ENCODE peak calls at places on chromosomes 7 and 10, in five cellular contexts. One of them, this sample, is unnamed.
A peak's percentile ranks its signal among the peaks of the same experiment; 100 is the strongest.

GRCh38 chr7:110522751-110523200 is 568.2 kb upstream of the LRRN3 start:
- DNase-seq in caudate nucleus: no peak
- DNase-seq in occipital lobe: no peak
- DNase-seq in KBM-7: no peak
- DNase-seq in stimulated activated CD8-positive, alpha-beta memory T cell treated with anti-CD3 and anti-CD28 coated beads, Interleukin-12 subunit alpha, Interleukin-12 subunit beta, amount 100 ng/mL, for 1 hour: no peak
- DNase-seq in this sample: peak; percentile 93

GRCh38 chr7:50312589-50313162 is 8.2 kb downstream of the IKZF1 start:
- DNase-seq in caudate nucleus: no peak
- DNase-seq in occipital lobe: no peak
- DNase-seq in KBM-7: peak; percentile 63
- DNase-seq in stimulated activated CD8-positive, alpha-beta memory T cell treated with anti-CD3 and anti-CD28 coated beads, Interleukin-12 subunit alpha, Interleukin-12 subunit beta, amount 100 ng/mL, for 1 hour: no peak
- DNase-seq in this sample: no peak

GRCh38 chr7:106110885-106111670 is 1.0 kb downstream of the SYPL1 start:
- DNase-seq in caudate nucleus: no peak
- DNase-seq in occipital lobe: no peak
- DNase-seq in KBM-7: no peak
- DNase-seq in stimulated activated CD8-positive, alpha-beta memory T cell treated with anti-CD3 and anti-CD28 coated beads, Interleukin-12 subunit alpha, Interleukin-12 subunit beta, amount 100 ng/mL, for 1 hour: no peak
- DNase-seq in this sample: peak; percentile 47

GRCh38 chr7:78039791-78040776 is 241.5 kb downstream of the PHTF2 start:
- DNase-seq in caudate nucleus: peak; percentile 65
- DNase-seq in occipital lobe: no peak
- DNase-seq in KBM-7: peak; percentile 74
- DNase-seq in stimulated activated CD8-positive, alpha-beta memory T cell treated with anti-CD3 and anti-CD28 coated beads, Interleukin-12 subunit alpha, Interleukin-12 subunit beta, amount 100 ng/mL, for 1 hour: no peak
- DNase-seq in this sample: no peak

GRCh38 chr7:18653381-18654155 is 158.0 kb downstream of the HDAC9 start:
- DNase-seq in caudate nucleus: no peak
- DNase-seq in occipital lobe: no peak
- DNase-seq in KBM-7: no peak
- DNase-seq in stimulated activated CD8-positive, alpha-beta memory T cell treated with anti-CD3 and anti-CD28 coated beads, Interleukin-12 subunit alpha, Interleukin-12 subunit beta, amount 100 ng/mL, for 1 hour: no peak
- DNase-seq in this sample: no peak

GRCh38 chr7:121401896-121402295 is 5.8 kb upstream of the FAM3C start:
- DNase-seq in caudate nucleus: no peak
- DNase-seq in occipital lobe: no peak
- DNase-seq in KBM-7: no peak
- DNase-seq in stimulated activated CD8-positive, alpha-beta memory T cell treated with anti-CD3 and anti-CD28 coated beads, Interleukin-12 subunit alpha, Interleukin-12 subunit beta, amount 100 ng/mL, for 1 hour: no peak
- DNase-seq in this sample: no peak

GRCh38 chr7:106064836-106065559 is 47.1 kb downstream of the SYPL1 start:
- DNase-seq in caudate nucleus: peak; percentile 51
- DNase-seq in occipital lobe: peak; percentile 82
- DNase-seq in KBM-7: no peak
- DNase-seq in stimulated activated CD8-positive, alpha-beta memory T cell treated with anti-CD3 and anti-CD28 coated beads, Interleukin-12 subunit alpha, Interleukin-12 subunit beta, amount 100 ng/mL, for 1 hour: no peak
- DNase-seq in this sample: peak; percentile 100

GRCh38 chr10:5958077-5958476 is 19.3 kb downstream of the IL15RA start:
- DNase-seq in caudate nucleus: no peak
- DNase-seq in occipital lobe: no peak
- DNase-seq in KBM-7: no peak
- DNase-seq in stimulated activated CD8-positive, alpha-beta memory T cell treated with anti-CD3 and anti-CD28 coated beads, Interleukin-12 subunit alpha, Interleukin-12 subunit beta, amount 100 ng/mL, for 1 hour: no peak
- DNase-seq in this sample: no peak

GRCh38 chr7:149292101-149292823 is 30.3 kb downstream of the ZNF783 start:
- DNase-seq in caudate nucleus: no peak
- DNase-seq in occipital lobe: no peak
- DNase-seq in KBM-7: peak; percentile 42
- DNase-seq in stimulated activated CD8-positive, alpha-beta memory T cell treated with anti-CD3 and anti-CD28 coated beads, Interleukin-12 subunit alpha, Interleukin-12 subunit beta, amount 100 ng/mL, for 1 hour: no peak
- DNase-seq in this sample: no peak

GRCh38 chr7:44274623-44274975 is 50.8 kb downstream of the CAMK2B start:
- DNase-seq in caudate nucleus: no peak
- DNase-seq in occipital lobe: no peak
- DNase-seq in KBM-7: no peak
- DNase-seq in stimulated activated CD8-positive, alpha-beta memory T cell treated with anti-CD3 and anti-CD28 coated beads, Interleukin-12 subunit alpha, Interleukin-12 subunit beta, amount 100 ng/mL, for 1 hour: no peak
- DNase-seq in this sample: no peak

GRCh38 chr7:143265017-143265693 is 1.9 kb downstream of the GSTK1 start:
- DNase-seq in caudate nucleus: no peak
- DNase-seq in occipital lobe: no peak
- DNase-seq in KBM-7: no peak
- DNase-seq in stimulated activated CD8-positive, alpha-beta memory T cell treated with anti-CD3 and anti-CD28 coated beads, Interleukin-12 subunit alpha, Interleukin-12 subunit beta, amount 100 ng/mL, for 1 hour: no peak
- DNase-seq in this sample: no peak

GRCh38 chr7:87225696-87226095 is 6.2 kb upstream of the TMEM243 start:
- DNase-seq in caudate nucleus: no peak
- DNase-seq in occipital lobe: no peak
- DNase-seq in KBM-7: no peak
- DNase-seq in stimulated activated CD8-positive, alpha-beta memory T cell treated with anti-CD3 and anti-CD28 coated beads, Interleukin-12 subunit alpha, Interleukin-12 subunit beta, amount 100 ng/mL, for 1 hour: no peak
- DNase-seq in this sample: peak; percentile 81

GRCh38 chr7:7562736-7563135 is 3.9 kb upstream of the MIOS start:
- DNase-seq in caudate nucleus: no peak
- DNase-seq in occipital lobe: no peak
- DNase-seq in KBM-7: no peak
- DNase-seq in stimulated activated CD8-positive, alpha-beta memory T cell treated with anti-CD3 and anti-CD28 coated beads, Interleukin-12 subunit alpha, Interleukin-12 subunit beta, amount 100 ng/mL, for 1 hour: no peak
- DNase-seq in this sample: no peak

GRCh38 chr7:93836111-93836510 is 54.4 kb downstream of the TFPI2 start:
- DNase-seq in caudate nucleus: no peak
- DNase-seq in occipital lobe: no peak
- DNase-seq in KBM-7: no peak
- DNase-seq in stimulated activated CD8-positive, alpha-beta memory T cell treated with anti-CD3 and anti-CD28 coated beads, Interleukin-12 subunit alpha, Interleukin-12 subunit beta, amount 100 ng/mL, for 1 hour: no peak
- DNase-seq in this sample: no peak

GRCh38 chr10:100038561-100039071 is 28.9 kb upstream of the DNMBP start:
- DNase-seq in caudate nucleus: no peak
- DNase-seq in occipital lobe: no peak
- DNase-seq in KBM-7: no peak
- DNase-seq in stimulated activated CD8-positive, alpha-beta memory T cell treated with anti-CD3 and anti-CD28 coated beads, Interleukin-12 subunit alpha, Interleukin-12 subunit beta, amount 100 ng/mL, for 1 hour: no peak
- DNase-seq in this sample: peak; percentile 53

GRCh38 chr7:150421831-150422230 is 28.6 kb upstream of the GIMAP8 start:
- DNase-seq in caudate nucleus: no peak
- DNase-seq in occipital lobe: no peak
- DNase-seq in KBM-7: no peak
- DNase-seq in stimulated activated CD8-positive, alpha-beta memory T cell treated with anti-CD3 and anti-CD28 coated beads, Interleukin-12 subunit alpha, Interleukin-12 subunit beta, amount 100 ng/mL, for 1 hour: no peak
- DNase-seq in this sample: no peak

GRCh38 chr10:108544500-108545120 is 1378.7 kb downstream of the XPNPEP1 start:
- DNase-seq in caudate nucleus: no peak
- DNase-seq in occipital lobe: peak; percentile 17
- DNase-seq in KBM-7: peak; percentile 46
- DNase-seq in stimulated activated CD8-positive, alpha-beta memory T cell treated with anti-CD3 and anti-CD28 coated beads, Interleukin-12 subunit alpha, Interleukin-12 subunit beta, amount 100 ng/mL, for 1 hour: no peak
- DNase-seq in this sample: peak; percentile 52

GRCh38 chr7:152894295-152895170 is 135.0 kb downstream of the ACTR3B start:
- DNase-seq in caudate nucleus: no peak
- DNase-seq in occipital lobe: no peak
- DNase-seq in KBM-7: peak; percentile 49
- DNase-seq in stimulated activated CD8-positive, alpha-beta memory T cell treated with anti-CD3 and anti-CD28 coated beads, Interleukin-12 subunit alpha, Interleukin-12 subunit beta, amount 100 ng/mL, for 1 hour: no peak
- DNase-seq in this sample: no peak

GRCh38 chr7:88689821-88690220 is 69.7 kb upstream of the ZNF804B start:
- DNase-seq in caudate nucleus: no peak
- DNase-seq in occipital lobe: no peak
- DNase-seq in KBM-7: no peak
- DNase-seq in stimulated activated CD8-positive, alpha-beta memory T cell treated with anti-CD3 and anti-CD28 coated beads, Interleukin-12 subunit alpha, Interleukin-12 subunit beta, amount 100 ng/mL, for 1 hour: no peak
- DNase-seq in this sample: no peak

GRCh38 chr10:123135415-123136141 is at the start of gene HMX3:
- DNase-seq in caudate nucleus: no peak
- DNase-seq in occipital lobe: no peak
- DNase-seq in KBM-7: peak; percentile 73
- DNase-seq in stimulated activated CD8-positive, alpha-beta memory T cell treated with anti-CD3 and anti-CD28 coated beads, Interleukin-12 subunit alpha, Interleukin-12 subunit beta, amount 100 ng/mL, for 1 hour: no peak
- DNase-seq in this sample: no peak

GRCh38 chr10:130873636-130874035 is 437.9 kb downstream of the TCERG1L start:
- DNase-seq in caudate nucleus: no peak
- DNase-seq in occipital lobe: no peak
- DNase-seq in KBM-7: no peak
- DNase-seq in stimulated activated CD8-positive, alpha-beta memory T cell treated with anti-CD3 and anti-CD28 coated beads, Interleukin-12 subunit alpha, Interleukin-12 subunit beta, amount 100 ng/mL, for 1 hour: no peak
- DNase-seq in this sample: no peak

GRCh38 chr10:15426115-15426514 is 55.0 kb upstream of the FAM171A1 start:
- DNase-seq in caudate nucleus: no peak
- DNase-seq in occipital lobe: no peak
- DNase-seq in KBM-7: no peak
- DNase-seq in stimulated activated CD8-positive, alpha-beta memory T cell treated with anti-CD3 and anti-CD28 coated beads, Interleukin-12 subunit alpha, Interleukin-12 subunit beta, amount 100 ng/mL, for 1 hour: no peak
- DNase-seq in this sample: no peak

GRCh38 chr10:55793024-55793423 is 568.0 kb downstream of the ZWINT start:
- DNase-seq in caudate nucleus: no peak
- DNase-seq in occipital lobe: no peak
- DNase-seq in KBM-7: no peak
- DNase-seq in stimulated activated CD8-positive, alpha-beta memory T cell treated with anti-CD3 and anti-CD28 coated beads, Interleukin-12 subunit alpha, Interleukin-12 subunit beta, amount 100 ng/mL, for 1 hour: no peak
- DNase-seq in this sample: peak; percentile 57

GRCh38 chr10:132346806-132347205 is 14.8 kb downstream of the LRRC27 start:
- DNase-seq in caudate nucleus: no peak
- DNase-seq in occipital lobe: no peak
- DNase-seq in KBM-7: no peak
- DNase-seq in stimulated activated CD8-positive, alpha-beta memory T cell treated with anti-CD3 and anti-CD28 coated beads, Interleukin-12 subunit alpha, Interleukin-12 subunit beta, amount 100 ng/mL, for 1 hour: no peak
- DNase-seq in this sample: no peak

GRCh38 chr10:4352566-4352961 is 473.4 kb upstream of the AKR1E2 start:
- DNase-seq in caudate nucleus: no peak
- DNase-seq in occipital lobe: no peak
- DNase-seq in KBM-7: no peak
- DNase-seq in stimulated activated CD8-positive, alpha-beta memory T cell treated with anti-CD3 and anti-CD28 coated beads, Interleukin-12 subunit alpha, Interleukin-12 subunit beta, amount 100 ng/mL, for 1 hour: no peak
- DNase-seq in this sample: no peak

GRCh38 chr7:157994319-157994718 is 593.3 kb downstream of the PTPRN2 start:
- DNase-seq in caudate nucleus: no peak
- DNase-seq in occipital lobe: no peak
- DNase-seq in KBM-7: no peak
- DNase-seq in stimulated activated CD8-positive, alpha-beta memory T cell treated with anti-CD3 and anti-CD28 coated beads, Interleukin-12 subunit alpha, Interleukin-12 subunit beta, amount 100 ng/mL, for 1 hour: no peak
- DNase-seq in this sample: no peak

GRCh38 chr7:32501522-32501921 is 6.2 kb downstream of the AVL9 start:
- DNase-seq in caudate nucleus: no peak
- DNase-seq in occipital lobe: no peak
- DNase-seq in KBM-7: no peak
- DNase-seq in stimulated activated CD8-positive, alpha-beta memory T cell treated with anti-CD3 and anti-CD28 coated beads, Interleukin-12 subunit alpha, Interleukin-12 subunit beta, amount 100 ng/mL, for 1 hour: no peak
- DNase-seq in this sample: peak; percentile 82

GRCh38 chr7:129690701-129691100 is 79.2 kb downstream of the NRF1 start:
- DNase-seq in caudate nucleus: no peak
- DNase-seq in occipital lobe: no peak
- DNase-seq in KBM-7: no peak
- DNase-seq in stimulated activated CD8-positive, alpha-beta memory T cell treated with anti-CD3 and anti-CD28 coated beads, Interleukin-12 subunit alpha, Interleukin-12 subunit beta, amount 100 ng/mL, for 1 hour: no peak
- DNase-seq in this sample: peak; percentile 53

GRCh38 chr10:78543749-78544446 is 510.2 kb downstream of the RPS24 start:
- DNase-seq in caudate nucleus: peak; percentile 61
- DNase-seq in occipital lobe: peak; percentile 18
- DNase-seq in KBM-7: no peak
- DNase-seq in stimulated activated CD8-positive, alpha-beta memory T cell treated with anti-CD3 and anti-CD28 coated beads, Interleukin-12 subunit alpha, Interleukin-12 subunit beta, amount 100 ng/mL, for 1 hour: no peak
- DNase-seq in this sample: no peak

GRCh38 chr7:42611961-42612360 is 299.9 kb downstream of the C7orf25 start:
- DNase-seq in caudate nucleus: no peak
- DNase-seq in occipital lobe: no peak
- DNase-seq in KBM-7: no peak
- DNase-seq in stimulated activated CD8-positive, alpha-beta memory T cell treated with anti-CD3 and anti-CD28 coated beads, Interleukin-12 subunit alpha, Interleukin-12 subunit beta, amount 100 ng/mL, for 1 hour: no peak
- DNase-seq in this sample: no peak

GRCh38 chr10:88086187-88086954 is 222.9 kb downstream of the PTEN start:
- DNase-seq in caudate nucleus: no peak
- DNase-seq in occipital lobe: no peak
- DNase-seq in KBM-7: no peak
- DNase-seq in stimulated activated CD8-positive, alpha-beta memory T cell treated with anti-CD3 and anti-CD28 coated beads, Interleukin-12 subunit alpha, Interleukin-12 subunit beta, amount 100 ng/mL, for 1 hour: no peak
- DNase-seq in this sample: peak; percentile 58

GRCh38 chr7:112414855-112415490 is 35.3 kb upstream of the IFRD1 start:
- DNase-seq in caudate nucleus: no peak
- DNase-seq in occipital lobe: no peak
- DNase-seq in KBM-7: peak; percentile 56
- DNase-seq in stimulated activated CD8-positive, alpha-beta memory T cell treated with anti-CD3 and anti-CD28 coated beads, Interleukin-12 subunit alpha, Interleukin-12 subunit beta, amount 100 ng/mL, for 1 hour: no peak
- DNase-seq in this sample: peak; percentile 57